ENCODE peak calls at places on chromosomes 3 and 15, in four cellular contexts. U is Panc1, J is OCI-LY7, Y is Peyer's patch. I is an unnamed sample. For H3K4me1, the result is how much of the 10 kb centered on the place peaks cover.

GRCh38 chr3:174862101-174862500 is 3.0 kb downstream of the NAALADL2 start:
- DNase-seq in J (no peak), Y (no peak), U (peak), I (peak)

GRCh38 chr15:45425135-45425534 is 46.8 kb upstream of the GATM start:
- DNase-seq in U (no peak), Y (no peak), J (no peak), I (no peak)

GRCh38 chr15:70169147-70169546 is 71.4 kb upstream of the TLE3 start:
- DNase-seq in U (no peak), J (no peak), Y (no peak), I (no peak)

GRCh38 chr3:65516998-65517397 is 521.7 kb downstream of the MAGI1 start:
- DNase-seq in U (no peak), J (no peak), Y (no peak), I (no peak)

GRCh38 chr3:72113964-72114363 is 329.0 kb upstream of the PROK2 start:
- DNase-seq in U (no peak), J (no peak), Y (no peak), I (no peak)

GRCh38 chr3:105503191-105503593 is 136.5 kb downstream of the ALCAM start:
- DNase-seq in U (no peak), J (no peak), Y (no peak), I (no peak)

GRCh38 chr3:37961622-37962455 is 28.7 kb upstream of the VILL start:
- DNase-seq in Y (no peak), U (no peak), J (no peak), I (peak)

GRCh38 chr3:172047567-172048115 is 8.3 kb downstream of the FNDC3B start:
- DNase-seq in J (no peak), U (no peak), Y (no peak), I (no peak)

GRCh38 chr3:32410367-32411246 is 19.0 kb downstream of the CMTM7 start:
- DNase-seq in J (no peak), Y (no peak), U (no peak), I (no peak)

GRCh38 chr3:28240440-28240839 is 979 bp upstream of the CMC1 start:
- DNase-seq in J (no peak), U (no peak), Y (no peak), I (peak)

GRCh38 chr3:146469206-146470017 is at the start of gene PLSCR2:
- DNase-seq in Y (peak), U (no peak), J (peak), I (peak)

GRCh38 chr3:156233875-156234274 is 113.5 kb downstream of the KCNAB1 start:
- DNase-seq in U (no peak), Y (no peak), J (no peak), I (no peak)

GRCh38 chr15:39453500-39454073 is 127.3 kb upstream of the THBS1 start:
- DNase-seq in Y (no peak), J (no peak), U (no peak), I (no peak)
- H3K4me3 ChIP-seq in Y (no peak), J (no peak), U (no peak), I (no peak)

DNA sequence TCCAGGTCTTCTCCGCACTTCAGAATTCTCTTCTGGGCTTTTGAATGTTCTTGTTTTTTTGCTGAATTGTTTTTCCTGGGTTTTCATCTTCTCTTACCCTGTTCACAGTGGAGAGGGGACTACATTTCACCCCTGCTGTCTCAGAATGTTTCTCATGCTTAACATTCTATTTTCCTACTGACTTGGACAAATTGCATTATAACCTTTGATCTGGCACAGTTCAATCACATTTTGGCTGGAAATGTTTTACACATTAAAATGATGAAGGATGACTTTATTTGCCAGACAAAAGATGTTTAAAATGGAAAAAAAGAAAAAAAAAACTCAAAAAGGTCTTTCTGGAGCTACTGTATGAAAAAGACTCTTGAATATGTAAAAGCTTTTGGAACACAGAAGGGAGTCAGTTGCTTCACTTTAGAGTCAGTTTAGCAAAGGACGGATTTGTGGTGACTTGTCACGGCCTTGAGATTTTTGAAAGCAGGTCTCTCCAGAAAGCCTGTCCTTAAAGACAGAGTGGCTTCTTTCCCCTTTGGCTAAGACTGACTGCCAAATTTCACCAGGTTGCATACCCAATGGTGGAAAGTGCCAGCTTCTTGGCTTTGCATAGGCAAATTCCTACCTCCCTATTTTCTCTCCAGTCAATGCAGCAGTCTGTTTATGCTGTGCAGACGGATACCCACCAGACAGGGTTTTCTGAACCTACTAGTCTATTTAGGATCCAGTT is 401.0 kb upstream of the TBL1XR1 start:
- DNase-seq in U (no peak), Y (no peak), J (no peak), I (no peak)
- H3K4me1 ChIP-seq in U (under half), Y (under half), J (under half), I (under half)

GRCh38 chr3:79297242-79297641 is 470.6 kb downstream of the ROBO1 start:
- DNase-seq in J (no peak), Y (no peak), U (no peak), I (no peak)
- H3K27ac ChIP-seq in J (no peak), Y (no peak), U (no peak), I (no peak)

GRCh38 chr15:63396546-63396939 is 14.9 kb upstream of the CA12 start:
- DNase-seq in U (no peak), J (no peak), Y (no peak), I (no peak)
- H3K4me3 ChIP-seq in U (no peak), J (no peak), Y (no peak), I (no peak)

GRCh38 chr3:30352919-30353318 is 253.5 kb upstream of the TGFBR2 start:
- DNase-seq in U (no peak), J (no peak), Y (no peak), I (no peak)
- H3K4me1 ChIP-seq in U (under half), J (under half), Y (under half), I (under half)

GRCh38 chr15:75662823-75663519 is 15.3 kb downstream of the SNX33 start:
- DNase-seq in J (no peak), U (no peak), Y (no peak), I (no peak)
- H3K27ac ChIP-seq in J (no peak), U (no peak), Y (peak), I (no peak)

GRCh38 chr3:120469440-120470415 is 18.9 kb upstream of the FSTL1 start:
- DNase-seq in Y (no peak), J (no peak), U (no peak), I (no peak)
- H3K4me3 ChIP-seq in Y (no peak), J (no peak), U (no peak), I (no peak)

GRCh38 chr3:12194209-12194608 is 35.5 kb upstream of the TIMP4 start:
- DNase-seq in Y (no peak), J (no peak), U (peak), I (no peak)
- H3K4me1 ChIP-seq in Y (under half), J (under half), U (under half), I (under half)

DNA sequence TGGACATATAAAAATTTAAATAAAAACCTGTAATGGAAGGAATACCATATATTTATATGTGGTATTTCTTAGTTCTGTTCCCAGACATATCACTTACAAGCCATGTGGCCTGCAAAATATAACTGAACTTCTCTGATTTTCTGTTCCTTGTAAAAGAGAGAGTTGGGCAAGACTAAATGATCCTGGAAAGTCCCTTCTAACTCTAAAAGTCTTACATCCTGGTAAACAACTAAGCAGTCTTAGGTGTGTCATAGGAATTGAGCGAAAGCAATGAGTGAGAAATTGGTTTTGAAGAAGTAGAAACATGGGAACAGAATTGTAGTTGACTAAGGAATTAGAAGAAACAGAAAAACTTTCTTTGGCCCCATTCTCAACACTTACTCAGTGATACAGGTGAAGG is 25.3 kb upstream of the IL20RB start:
- DNase-seq in Y (no peak), U (no peak), J (no peak), I (no peak)
- H3K27ac ChIP-seq in Y (no peak), U (no peak), J (peak), I (no peak)

GRCh38 chr3:119296723-119297122 is 2.5 kb downstream of the ARHGAP31 start:
- DNase-seq in J (no peak), Y (no peak), U (no peak), I (no peak)
- H3K4me3 ChIP-seq in J (no peak), Y (no peak), U (no peak), I (no peak)